ENCODE peak calls at places on chromosomes 13 and 19, in seven cellular contexts. One of them, this sample, is unnamed.

GRCh38 chr19:16025108-16026101 is 50.9 kb upstream of the TPM4 start:
- DNase-seq in amniotic stem cell: peak
- DNase-seq in AG08396: peak
- DNase-seq in mucosa of gallbladder: no peak
- DNase-seq in NCI-H1092: no peak
- DNase-seq in activated naive CD4-positive, alpha-beta T cell treated with anti-CD3 and anti-CD28 coated beads, Interleukin-2, amount 50 U/mL, for 72 hours: no peak
- DNase-seq in psoas muscle: no peak
- DNase-seq in this sample: no peak

GRCh38 chr19:18306209-18306902 is 16.5 kb downstream of the LSM4 start:
- DNase-seq in amniotic stem cell: no peak
- DNase-seq in AG08396: no peak
- DNase-seq in mucosa of gallbladder: no peak
- DNase-seq in NCI-H1092: no peak
- DNase-seq in activated naive CD4-positive, alpha-beta T cell treated with anti-CD3 and anti-CD28 coated beads, Interleukin-2, amount 50 U/mL, for 72 hours: no peak
- DNase-seq in psoas muscle: no peak
- DNase-seq in this sample: no peak

GRCh38 chr19:18674616-18675015 is 8.9 kb upstream of the CRTC1 start:
- DNase-seq in amniotic stem cell: no peak
- DNase-seq in AG08396: no peak
- DNase-seq in mucosa of gallbladder: no peak
- DNase-seq in NCI-H1092: no peak
- DNase-seq in activated naive CD4-positive, alpha-beta T cell treated with anti-CD3 and anti-CD28 coated beads, Interleukin-2, amount 50 U/mL, for 72 hours: no peak
- DNase-seq in psoas muscle: peak
- DNase-seq in this sample: no peak

GRCh38 chr13:107244241-107244640 is 676.3 kb upstream of the ARGLU1 start:
- DNase-seq in amniotic stem cell: no peak
- DNase-seq in AG08396: no peak
- DNase-seq in mucosa of gallbladder: no peak
- DNase-seq in NCI-H1092: no peak
- DNase-seq in activated naive CD4-positive, alpha-beta T cell treated with anti-CD3 and anti-CD28 coated beads, Interleukin-2, amount 50 U/mL, for 72 hours: no peak
- DNase-seq in psoas muscle: no peak
- DNase-seq in this sample: no peak

GRCh38 chr19:36028313-36029041 is 4.2 kb downstream of the CLIP3 start:
- DNase-seq in amniotic stem cell: no peak
- DNase-seq in AG08396: no peak
- DNase-seq in mucosa of gallbladder: no peak
- DNase-seq in NCI-H1092: no peak
- DNase-seq in activated naive CD4-positive, alpha-beta T cell treated with anti-CD3 and anti-CD28 coated beads, Interleukin-2, amount 50 U/mL, for 72 hours: no peak
- DNase-seq in psoas muscle: no peak
- DNase-seq in this sample: no peak

GRCh38 chr19:29769997-29770396 is 41.8 kb upstream of the CCNE1 start:
- DNase-seq in amniotic stem cell: no peak
- DNase-seq in AG08396: no peak
- DNase-seq in mucosa of gallbladder: no peak
- DNase-seq in NCI-H1092: no peak
- DNase-seq in activated naive CD4-positive, alpha-beta T cell treated with anti-CD3 and anti-CD28 coated beads, Interleukin-2, amount 50 U/mL, for 72 hours: no peak
- DNase-seq in psoas muscle: no peak
- DNase-seq in this sample: no peak

GRCh38 chr13:29490561-29490960 is 104.9 kb downstream of the SLC7A1 start:
- DNase-seq in amniotic stem cell: no peak
- DNase-seq in AG08396: no peak
- DNase-seq in mucosa of gallbladder: no peak
- DNase-seq in NCI-H1092: no peak
- DNase-seq in activated naive CD4-positive, alpha-beta T cell treated with anti-CD3 and anti-CD28 coated beads, Interleukin-2, amount 50 U/mL, for 72 hours: no peak
- DNase-seq in psoas muscle: no peak
- DNase-seq in this sample: no peak

GRCh38 chr19:10625762-10626138 is 397 bp downstream of the SLC44A2 start:
- DNase-seq in amniotic stem cell: no peak
- DNase-seq in AG08396: no peak
- DNase-seq in mucosa of gallbladder: no peak
- DNase-seq in NCI-H1092: no peak
- DNase-seq in activated naive CD4-positive, alpha-beta T cell treated with anti-CD3 and anti-CD28 coated beads, Interleukin-2, amount 50 U/mL, for 72 hours: no peak
- DNase-seq in psoas muscle: no peak
- DNase-seq in this sample: no peak

GRCh38 chr19:51514866-51515481 is 13.4 kb upstream of the SIGLEC12 start:
- DNase-seq in amniotic stem cell: peak
- DNase-seq in AG08396: peak
- DNase-seq in mucosa of gallbladder: peak
- DNase-seq in NCI-H1092: no peak
- DNase-seq in activated naive CD4-positive, alpha-beta T cell treated with anti-CD3 and anti-CD28 coated beads, Interleukin-2, amount 50 U/mL, for 72 hours: no peak
- DNase-seq in psoas muscle: no peak
- DNase-seq in this sample: no peak

GRCh38 chr13:49367640-49368431 is 76.0 kb downstream of the CAB39L start:
- DNase-seq in amniotic stem cell: no peak
- DNase-seq in AG08396: no peak
- DNase-seq in mucosa of gallbladder: no peak
- DNase-seq in NCI-H1092: no peak
- DNase-seq in activated naive CD4-positive, alpha-beta T cell treated with anti-CD3 and anti-CD28 coated beads, Interleukin-2, amount 50 U/mL, for 72 hours: no peak
- DNase-seq in psoas muscle: no peak
- DNase-seq in this sample: no peak

GRCh38 chr13:96734499-96734898 is 259.8 kb downstream of the OXGR1 start:
- DNase-seq in amniotic stem cell: no peak
- DNase-seq in AG08396: no peak
- DNase-seq in mucosa of gallbladder: no peak
- DNase-seq in NCI-H1092: no peak
- DNase-seq in activated naive CD4-positive, alpha-beta T cell treated with anti-CD3 and anti-CD28 coated beads, Interleukin-2, amount 50 U/mL, for 72 hours: no peak
- DNase-seq in psoas muscle: no peak
- DNase-seq in this sample: no peak

GRCh38 chr19:29666634-29667389 is 1.6 kb downstream of the PLEKHF1 start:
- DNase-seq in amniotic stem cell: peak
- DNase-seq in AG08396: peak
- DNase-seq in mucosa of gallbladder: peak
- DNase-seq in NCI-H1092: no peak
- DNase-seq in activated naive CD4-positive, alpha-beta T cell treated with anti-CD3 and anti-CD28 coated beads, Interleukin-2, amount 50 U/mL, for 72 hours: no peak
- DNase-seq in psoas muscle: peak
- DNase-seq in this sample: no peak

GRCh38 chr19:5480427-5480836 is 25.2 kb downstream of the ZNRF4 start:
- DNase-seq in amniotic stem cell: no peak
- DNase-seq in AG08396: peak
- DNase-seq in mucosa of gallbladder: no peak
- DNase-seq in NCI-H1092: peak
- DNase-seq in activated naive CD4-positive, alpha-beta T cell treated with anti-CD3 and anti-CD28 coated beads, Interleukin-2, amount 50 U/mL, for 72 hours: no peak
- DNase-seq in psoas muscle: no peak
- DNase-seq in this sample: no peak

GRCh38 chr13:24355103-24355502 is 45.7 kb downstream of the C1QTNF9 start:
- DNase-seq in amniotic stem cell: no peak
- DNase-seq in AG08396: no peak
- DNase-seq in mucosa of gallbladder: no peak
- DNase-seq in NCI-H1092: no peak
- DNase-seq in activated naive CD4-positive, alpha-beta T cell treated with anti-CD3 and anti-CD28 coated beads, Interleukin-2, amount 50 U/mL, for 72 hours: no peak
- DNase-seq in psoas muscle: no peak
- DNase-seq in this sample: no peak

GRCh38 chr19:58586131-58586765 is 13.1 kb upstream of the MZF1 start:
- DNase-seq in amniotic stem cell: no peak
- DNase-seq in AG08396: no peak
- DNase-seq in mucosa of gallbladder: peak
- DNase-seq in NCI-H1092: no peak
- DNase-seq in activated naive CD4-positive, alpha-beta T cell treated with anti-CD3 and anti-CD28 coated beads, Interleukin-2, amount 50 U/mL, for 72 hours: peak
- DNase-seq in psoas muscle: no peak
- DNase-seq in this sample: no peak

GRCh38 chr19:10217085-10217484 is 14.0 kb downstream of the S1PR2 start:
- DNase-seq in amniotic stem cell: no peak
- DNase-seq in AG08396: no peak
- DNase-seq in mucosa of gallbladder: no peak
- DNase-seq in NCI-H1092: no peak
- DNase-seq in activated naive CD4-positive, alpha-beta T cell treated with anti-CD3 and anti-CD28 coated beads, Interleukin-2, amount 50 U/mL, for 72 hours: no peak
- DNase-seq in psoas muscle: no peak
- DNase-seq in this sample: no peak

GRCh38 chr13:73505487-73505886 is 446.7 kb downstream of the KLF5 start:
- DNase-seq in amniotic stem cell: no peak
- DNase-seq in AG08396: no peak
- DNase-seq in mucosa of gallbladder: no peak
- DNase-seq in NCI-H1092: no peak
- DNase-seq in activated naive CD4-positive, alpha-beta T cell treated with anti-CD3 and anti-CD28 coated beads, Interleukin-2, amount 50 U/mL, for 72 hours: no peak
- DNase-seq in psoas muscle: no peak
- DNase-seq in this sample: no peak

GRCh38 chr13:111658150-111659100 is 338.0 kb downstream of the TEX29 start:
- DNase-seq in amniotic stem cell: no peak
- DNase-seq in AG08396: no peak
- DNase-seq in mucosa of gallbladder: no peak
- DNase-seq in NCI-H1092: peak
- DNase-seq in activated naive CD4-positive, alpha-beta T cell treated with anti-CD3 and anti-CD28 coated beads, Interleukin-2, amount 50 U/mL, for 72 hours: no peak
- DNase-seq in psoas muscle: no peak
- DNase-seq in this sample: no peak

GRCh38 chr19:5308471-5309437 is 31.9 kb downstream of the PTPRS start:
- DNase-seq in amniotic stem cell: no peak
- DNase-seq in AG08396: peak
- DNase-seq in mucosa of gallbladder: peak
- DNase-seq in NCI-H1092: peak
- DNase-seq in activated naive CD4-positive, alpha-beta T cell treated with anti-CD3 and anti-CD28 coated beads, Interleukin-2, amount 50 U/mL, for 72 hours: no peak
- DNase-seq in psoas muscle: no peak
- DNase-seq in this sample: no peak

GRCh38 chr13:93226623-93227279 is at the start of gene GPC6:
- DNase-seq in amniotic stem cell: peak
- DNase-seq in AG08396: peak
- DNase-seq in mucosa of gallbladder: peak
- DNase-seq in NCI-H1092: peak
- DNase-seq in activated naive CD4-positive, alpha-beta T cell treated with anti-CD3 and anti-CD28 coated beads, Interleukin-2, amount 50 U/mL, for 72 hours: no peak
- DNase-seq in psoas muscle: no peak
- DNase-seq in this sample: peak

GRCh38 chr19:49528211-49528771 is 488 bp downstream of the RCN3 start:
- DNase-seq in amniotic stem cell: peak
- DNase-seq in AG08396: peak
- DNase-seq in mucosa of gallbladder: peak
- DNase-seq in NCI-H1092: no peak
- DNase-seq in activated naive CD4-positive, alpha-beta T cell treated with anti-CD3 and anti-CD28 coated beads, Interleukin-2, amount 50 U/mL, for 72 hours: no peak
- DNase-seq in psoas muscle: no peak
- DNase-seq in this sample: peak

GRCh38 chr19:47102561-47103135 is 10.9 kb downstream of the ZC3H4 start:
- DNase-seq in amniotic stem cell: no peak
- DNase-seq in AG08396: no peak
- DNase-seq in mucosa of gallbladder: no peak
- DNase-seq in NCI-H1092: no peak
- DNase-seq in activated naive CD4-positive, alpha-beta T cell treated with anti-CD3 and anti-CD28 coated beads, Interleukin-2, amount 50 U/mL, for 72 hours: no peak
- DNase-seq in psoas muscle: no peak
- DNase-seq in this sample: no peak

GRCh38 chr13:51584731-51585191 is 499 bp downstream of the WDFY2 start:
- DNase-seq in amniotic stem cell: peak
- DNase-seq in AG08396: peak
- DNase-seq in mucosa of gallbladder: peak
- DNase-seq in NCI-H1092: peak
- DNase-seq in activated naive CD4-positive, alpha-beta T cell treated with anti-CD3 and anti-CD28 coated beads, Interleukin-2, amount 50 U/mL, for 72 hours: no peak
- DNase-seq in psoas muscle: no peak
- DNase-seq in this sample: no peak

GRCh38 chr13:48661112-48661511 is 7.4 kb downstream of the CYSLTR2 start:
- DNase-seq in amniotic stem cell: no peak
- DNase-seq in AG08396: no peak
- DNase-seq in mucosa of gallbladder: no peak
- DNase-seq in NCI-H1092: no peak
- DNase-seq in activated naive CD4-positive, alpha-beta T cell treated with anti-CD3 and anti-CD28 coated beads, Interleukin-2, amount 50 U/mL, for 72 hours: no peak
- DNase-seq in psoas muscle: no peak
- DNase-seq in this sample: no peak

GRCh38 chr19:12092065-12092867 is 27.7 kb downstream of the ZNF844 start:
- DNase-seq in amniotic stem cell: peak
- DNase-seq in AG08396: peak
- DNase-seq in mucosa of gallbladder: peak
- DNase-seq in NCI-H1092: no peak
- DNase-seq in activated naive CD4-positive, alpha-beta T cell treated with anti-CD3 and anti-CD28 coated beads, Interleukin-2, amount 50 U/mL, for 72 hours: peak
- DNase-seq in psoas muscle: peak
- DNase-seq in this sample: peak

GRCh38 chr19:15417699-15418098 is 1.1 kb downstream of the AKAP8L start:
- DNase-seq in amniotic stem cell: no peak
- DNase-seq in AG08396: no peak
- DNase-seq in mucosa of gallbladder: no peak
- DNase-seq in NCI-H1092: no peak
- DNase-seq in activated naive CD4-positive, alpha-beta T cell treated with anti-CD3 and anti-CD28 coated beads, Interleukin-2, amount 50 U/mL, for 72 hours: no peak
- DNase-seq in psoas muscle: peak
- DNase-seq in this sample: no peak

GRCh38 chr13:112456138-112457056 is 80.2 kb downstream of the SPACA7 start:
- DNase-seq in amniotic stem cell: no peak
- DNase-seq in AG08396: no peak
- DNase-seq in mucosa of gallbladder: no peak
- DNase-seq in NCI-H1092: no peak
- DNase-seq in activated naive CD4-positive, alpha-beta T cell treated with anti-CD3 and anti-CD28 coated beads, Interleukin-2, amount 50 U/mL, for 72 hours: peak
- DNase-seq in psoas muscle: no peak
- DNase-seq in this sample: no peak

GRCh38 chr19:39156230-39156890 is 30.8 kb downstream of the PAK4 start:
- DNase-seq in amniotic stem cell: no peak
- DNase-seq in AG08396: peak
- DNase-seq in mucosa of gallbladder: no peak
- DNase-seq in NCI-H1092: no peak
- DNase-seq in activated naive CD4-positive, alpha-beta T cell treated with anti-CD3 and anti-CD28 coated beads, Interleukin-2, amount 50 U/mL, for 72 hours: no peak
- DNase-seq in psoas muscle: no peak
- DNase-seq in this sample: no peak

GRCh38 chr19:18999016-18999758 is 34.1 kb downstream of the SUGP2 start:
- DNase-seq in amniotic stem cell: no peak
- DNase-seq in AG08396: no peak
- DNase-seq in mucosa of gallbladder: no peak
- DNase-seq in NCI-H1092: no peak
- DNase-seq in activated naive CD4-positive, alpha-beta T cell treated with anti-CD3 and anti-CD28 coated beads, Interleukin-2, amount 50 U/mL, for 72 hours: no peak
- DNase-seq in psoas muscle: no peak
- DNase-seq in this sample: no peak

GRCh38 chr13:113951246-113951999 is 22.5 kb downstream of the C13orf46 start:
- DNase-seq in amniotic stem cell: no peak
- DNase-seq in AG08396: peak
- DNase-seq in mucosa of gallbladder: peak
- DNase-seq in NCI-H1092: peak
- DNase-seq in activated naive CD4-positive, alpha-beta T cell treated with anti-CD3 and anti-CD28 coated beads, Interleukin-2, amount 50 U/mL, for 72 hours: no peak
- DNase-seq in psoas muscle: peak
- DNase-seq in this sample: no peak

GRCh38 chr13:28819046-28819747 is 942 bp upstream of the MTUS2 start:
- DNase-seq in amniotic stem cell: peak
- DNase-seq in AG08396: peak
- DNase-seq in mucosa of gallbladder: no peak
- DNase-seq in NCI-H1092: no peak
- DNase-seq in activated naive CD4-positive, alpha-beta T cell treated with anti-CD3 and anti-CD28 coated beads, Interleukin-2, amount 50 U/mL, for 72 hours: no peak
- DNase-seq in psoas muscle: no peak
- DNase-seq in this sample: no peak

GRCh38 chr13:98240131-98240530 is 63.1 kb upstream of the RNF113B start:
- DNase-seq in amniotic stem cell: no peak
- DNase-seq in AG08396: no peak
- DNase-seq in mucosa of gallbladder: no peak
- DNase-seq in NCI-H1092: no peak
- DNase-seq in activated naive CD4-positive, alpha-beta T cell treated with anti-CD3 and anti-CD28 coated beads, Interleukin-2, amount 50 U/mL, for 72 hours: no peak
- DNase-seq in psoas muscle: no peak
- DNase-seq in this sample: no peak

GRCh38 chr19:20359933-20360720 is 193.1 kb downstream of the ZNF486 start:
- DNase-seq in amniotic stem cell: no peak
- DNase-seq in AG08396: no peak
- DNase-seq in mucosa of gallbladder: no peak
- DNase-seq in NCI-H1092: peak
- DNase-seq in activated naive CD4-positive, alpha-beta T cell treated with anti-CD3 and anti-CD28 coated beads, Interleukin-2, amount 50 U/mL, for 72 hours: no peak
- DNase-seq in psoas muscle: no peak
- DNase-seq in this sample: no peak

GRCh38 chr13:21675095-21676007 is 4.5 kb downstream of the FGF9 start:
- DNase-seq in amniotic stem cell: no peak
- DNase-seq in AG08396: peak
- DNase-seq in mucosa of gallbladder: no peak
- DNase-seq in NCI-H1092: peak
- DNase-seq in activated naive CD4-positive, alpha-beta T cell treated with anti-CD3 and anti-CD28 coated beads, Interleukin-2, amount 50 U/mL, for 72 hours: no peak
- DNase-seq in psoas muscle: peak
- DNase-seq in this sample: no peak

GRCh38 chr13:41995946-41996345 is 35.0 kb upstream of the VWA8 start:
- DNase-seq in amniotic stem cell: no peak
- DNase-seq in AG08396: no peak
- DNase-seq in mucosa of gallbladder: no peak
- DNase-seq in NCI-H1092: no peak
- DNase-seq in activated naive CD4-positive, alpha-beta T cell treated with anti-CD3 and anti-CD28 coated beads, Interleukin-2, amount 50 U/mL, for 72 hours: no peak
- DNase-seq in psoas muscle: no peak
- DNase-seq in this sample: no peak

GRCh38 chr13:39364797-39365468 is 238.1 kb downstream of the LHFPL6 start:
- DNase-seq in amniotic stem cell: no peak
- DNase-seq in AG08396: peak
- DNase-seq in mucosa of gallbladder: no peak
- DNase-seq in NCI-H1092: peak
- DNase-seq in activated naive CD4-positive, alpha-beta T cell treated with anti-CD3 and anti-CD28 coated beads, Interleukin-2, amount 50 U/mL, for 72 hours: no peak
- DNase-seq in psoas muscle: no peak
- DNase-seq in this sample: no peak

This sample was measured in T1000.